ENCODE peak calls at places on chromosomes 3 and 15, in four cellular contexts. V is endothelial cell of umbilical vein, O is WTC11, Z is HepG2. U is an unnamed sample.

GRCh38 chr3:187750513-187751123 is 5.3 kb upstream of the BCL6 start:
- DNase-seq in V (no peak), O (no peak), Z (peak; percentile 80), U (no peak)

GRCh38 chr15:70142322-70143191 is 44.8 kb upstream of the TLE3 start:
- DNase-seq in V (peak; percentile 75), O (no peak), Z (no peak), U (peak; percentile 27)

GRCh38 chr15:95919460-95919859 is 411.0 kb upstream of the NR2F2 start:
- DNase-seq in V (no peak), O (no peak), Z (no peak), U (peak; percentile 5)

GRCh38 chr15:84810073-84810840 is 6.9 kb upstream of the ALPK3 start:
- DNase-seq in V (no peak), O (no peak), Z (no peak), U (no peak)

GRCh38 chr3:58143417-58144055 is 67.2 kb downstream of the DNASE1L3 start:
- DNase-seq in V (no peak), O (no peak), Z (peak; percentile 35), U (no peak)

GRCh38 chr3:140948460-140949249 is 7.0 kb downstream of the SLC25A36 start:
- DNase-seq in V (no peak), O (no peak), Z (no peak), U (no peak)

GRCh38 chr3:116085456-116085855 is 359.8 kb downstream of the LSAMP start:
- DNase-seq in V (no peak), O (no peak), Z (no peak), U (no peak)

GRCh38 chr3:86982883-86983282 is 8.1 kb downstream of the VGLL3 start:
- DNase-seq in V (no peak), O (no peak), Z (no peak), U (no peak)

GRCh38 chr3:126483321-126483761 is 7.7 kb upstream of the ZXDC start:
- DNase-seq in V (no peak), O (no peak), Z (no peak), U (no peak)

GRCh38 chr3:100295089-100295488 is 34.3 kb downstream of the TBC1D23 start:
- DNase-seq in V (no peak), O (no peak), Z (no peak), U (no peak)

GRCh38 chr3:127074900-127075360 is 92.0 kb downstream of the PLXNA1 start:
- DNase-seq in V (no peak), O (peak; percentile 26), Z (no peak), U (no peak)

GRCh38 chr15:77098572-77098971 is 27.7 kb upstream of the TSPAN3 start:
- DNase-seq in V (no peak), O (no peak), Z (no peak), U (no peak)

GRCh38 chr3:79968418-79968817 is 200.6 kb upstream of the ROBO1 start:
- DNase-seq in V (no peak), O (no peak), Z (no peak), U (no peak)

GRCh38 chr3:186760141-186760813 is 23.1 kb upstream of the EIF4A2 start:
- DNase-seq in V (no peak), O (no peak), Z (peak; percentile 46), U (no peak)

GRCh38 chr3:37630441-37630840 is 231.2 kb upstream of the CTDSPL start:
- DNase-seq in V (no peak), O (no peak), Z (no peak), U (no peak)

GRCh38 chr15:36251450-36251849 is 328.0 kb upstream of the CDIN1 start:
- DNase-seq in V (no peak), O (no peak), Z (no peak), U (no peak)

GRCh38 chr3:187931111-187931510 is 185.8 kb upstream of the BCL6 start:
- DNase-seq in V (no peak), O (no peak), Z (no peak), U (no peak)

GRCh38 chr3:97821810-97822775 is at the start of gene CRYBG3:
- DNase-seq in V (peak; percentile 85), O (peak; percentile 79), Z (peak; percentile 53), U (peak; percentile 73)

GRCh38 chr3:134374791-134375541 is 719 bp upstream of the AMOTL2 start:
- DNase-seq in V (peak; percentile 62), O (peak; percentile 85), Z (peak; percentile 29), U (peak; percentile 82)

GRCh38 chr15:73936181-73936580 is 9.9 kb downstream of the LOXL1 start:
- DNase-seq in V (no peak), O (no peak), Z (no peak), U (no peak)

GRCh38 chr3:140711719-140712086 is 33.8 kb downstream of the TRIM42 start:
- DNase-seq in V (no peak), O (no peak), Z (no peak), U (no peak)

GRCh38 chr3:31945738-31946052 is 35.4 kb downstream of the OSBPL10 start:
- DNase-seq in V (no peak), O (no peak), Z (no peak), U (no peak)

GRCh38 chr3:100518983-100519382 is 26.6 kb downstream of the TMEM45A start:
- DNase-seq in V (no peak), O (no peak), Z (no peak), U (no peak)

GRCh38 chr3:15427981-15428380 is 583 bp downstream of the EAF1 start:
- DNase-seq in V (no peak), O (no peak), Z (peak; percentile 35), U (no peak)

GRCh38 chr3:135452881-135453280 is 512.6 kb upstream of the PPP2R3A start:
- DNase-seq in V (no peak), O (peak; percentile 17), Z (no peak), U (no peak)

GRCh38 chr15:88803241-88803919 is at the start of gene ACAN:
- DNase-seq in V (no peak), O (peak; percentile 62), Z (no peak), U (no peak)

DNA sequence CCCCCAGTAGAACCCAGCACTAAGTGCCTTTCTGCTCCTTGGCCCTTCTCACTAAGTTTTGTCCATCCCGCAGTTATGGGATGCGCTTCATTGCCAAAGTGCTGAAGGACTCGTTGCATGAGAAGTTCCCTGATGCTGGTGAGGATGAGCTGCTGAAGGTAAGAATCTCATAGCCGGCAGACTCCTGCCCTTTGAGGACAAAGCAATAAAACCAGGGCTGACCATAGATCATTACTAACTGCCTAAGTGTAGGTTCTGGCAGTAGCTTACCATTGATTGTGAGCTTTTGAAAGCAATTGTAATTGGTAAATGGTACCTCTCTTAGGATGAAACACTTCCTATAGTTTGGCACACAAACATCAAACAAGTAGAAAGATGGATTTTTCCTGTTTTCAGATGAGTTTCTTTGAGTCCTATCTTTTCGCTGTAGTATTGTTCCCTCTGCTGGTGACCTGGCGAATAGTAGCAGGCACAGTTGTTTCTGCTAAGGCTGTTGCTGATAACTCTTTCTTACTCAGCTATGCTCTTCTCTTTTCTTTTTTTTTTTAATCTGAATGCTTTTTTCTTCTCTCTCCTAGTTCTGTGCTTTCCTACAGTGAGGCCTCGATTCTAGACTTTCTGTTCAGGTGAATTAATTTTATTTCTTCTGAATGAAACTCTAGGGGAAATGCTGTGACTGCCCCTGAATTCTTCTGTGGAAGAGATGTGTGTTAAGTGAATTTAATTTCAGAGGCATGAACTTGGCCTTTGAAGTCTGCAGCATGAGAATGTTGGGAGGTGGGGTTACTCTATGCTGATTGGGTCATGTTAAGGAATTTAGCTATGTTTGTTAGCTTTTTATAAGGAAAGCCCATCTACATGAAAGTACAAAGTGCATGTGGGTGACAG is 47.4 kb upstream of the CRTC3 start:
- DNase-seq in V (peak; percentile 78), O (peak; percentile 60), Z (peak; percentile 80), U (peak; percentile 35)
- TF ChIP-seq JUN in V (no peak), O (no peak), Z (no peak), U (no peak)

DNA sequence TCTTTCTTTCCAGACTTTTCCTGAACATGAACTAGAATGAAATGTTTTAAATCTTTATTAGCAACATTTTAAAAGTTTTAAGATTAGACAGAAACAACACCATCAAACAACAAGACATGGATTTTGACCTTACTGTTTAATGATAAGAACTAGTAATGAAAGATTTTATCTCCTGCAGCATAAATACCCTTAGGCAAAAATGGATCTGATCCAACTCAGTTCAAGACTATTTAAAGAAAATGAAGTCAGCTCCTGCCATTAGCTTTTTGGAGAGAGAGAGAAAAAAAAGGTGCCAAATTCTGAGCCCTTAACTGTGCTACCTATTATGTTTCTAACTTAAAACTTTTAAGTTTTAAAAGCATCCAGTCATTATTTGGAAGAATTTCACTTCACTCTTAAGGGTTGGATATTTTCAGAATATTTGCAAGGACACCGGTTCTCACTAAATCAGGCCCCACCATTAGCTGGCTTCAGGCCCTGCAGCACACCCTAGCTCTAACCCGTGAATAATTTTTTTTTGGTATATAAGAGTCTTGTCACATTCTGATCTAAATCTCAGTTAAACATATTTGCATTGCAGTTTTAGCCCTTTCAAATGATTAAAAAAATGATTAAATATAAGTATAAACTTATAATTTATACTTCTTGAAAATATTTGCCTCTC is 60.0 kb downstream of the NR1I2 start:
- DNase-seq in V (no peak), O (no peak), Z (no peak), U (no peak)
- TF ChIP-seq JUN in V (no peak), O (no peak), Z (no peak), U (no peak)

GRCh38 chr15:78407889-78408640 is 30.0 kb upstream of the IREB2 start:
- DNase-seq in V (no peak), O (no peak), Z (no peak), U (no peak)
- TF ChIP-seq JUN in V (no peak), O (no peak), Z (no peak), U (no peak)

GRCh38 chr3:123818324-123818920 is 65.7 kb downstream of the MYLK start:
- DNase-seq in V (no peak), O (no peak), Z (no peak), U (no peak)
- TF ChIP-seq JUN in V (no peak), O (no peak), Z (no peak), U (no peak)

DNA sequence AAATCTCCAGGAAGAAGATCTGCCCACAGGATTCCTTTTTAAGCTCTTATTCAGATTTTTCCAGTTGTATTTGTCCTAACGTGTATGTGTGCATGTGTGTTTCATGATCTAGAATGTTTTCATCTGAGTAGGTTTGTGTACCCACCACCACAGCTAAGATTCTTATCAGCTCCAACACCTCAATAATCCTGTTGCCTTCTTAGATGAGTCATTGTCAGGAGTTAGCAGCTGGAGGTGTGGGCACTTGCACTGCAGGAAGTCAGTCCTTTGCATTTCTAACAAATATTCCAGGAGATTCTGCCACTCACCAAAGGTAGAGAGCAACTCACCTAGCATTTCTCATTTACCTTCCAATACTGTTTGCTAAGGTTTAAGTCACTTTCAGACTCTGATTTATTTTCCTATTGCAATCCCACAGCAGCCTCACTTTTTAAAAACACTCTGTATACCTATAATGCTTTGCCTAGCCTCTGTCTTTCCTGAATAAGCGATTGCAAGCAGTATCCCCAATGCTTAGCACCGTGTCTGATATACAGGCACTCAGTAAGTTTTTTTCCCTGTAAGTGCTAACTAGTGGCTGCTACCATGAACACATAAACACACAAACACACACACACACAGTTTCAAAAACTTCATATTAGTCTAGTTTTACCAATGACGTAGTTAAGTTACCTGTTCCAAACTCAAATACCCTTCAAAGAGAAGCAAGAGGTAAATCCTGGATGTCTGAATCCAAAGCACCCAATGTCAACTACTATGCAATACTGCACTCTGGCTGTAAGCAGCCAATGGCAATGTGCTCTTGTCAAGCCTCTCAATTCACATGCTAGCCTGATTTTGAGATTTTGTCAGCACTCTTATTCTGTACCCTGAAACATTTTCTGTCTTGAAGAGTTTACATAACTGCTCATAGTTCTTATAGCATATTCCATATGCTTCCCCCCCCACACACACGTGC is 713.5 kb upstream of the LMCD1 start:
- DNase-seq in V (peak; percentile 37), O (no peak), Z (no peak), U (no peak)
- TF ChIP-seq JUN in V (peak; percentile 17), O (no peak), Z (no peak), U (no peak)

DNA sequence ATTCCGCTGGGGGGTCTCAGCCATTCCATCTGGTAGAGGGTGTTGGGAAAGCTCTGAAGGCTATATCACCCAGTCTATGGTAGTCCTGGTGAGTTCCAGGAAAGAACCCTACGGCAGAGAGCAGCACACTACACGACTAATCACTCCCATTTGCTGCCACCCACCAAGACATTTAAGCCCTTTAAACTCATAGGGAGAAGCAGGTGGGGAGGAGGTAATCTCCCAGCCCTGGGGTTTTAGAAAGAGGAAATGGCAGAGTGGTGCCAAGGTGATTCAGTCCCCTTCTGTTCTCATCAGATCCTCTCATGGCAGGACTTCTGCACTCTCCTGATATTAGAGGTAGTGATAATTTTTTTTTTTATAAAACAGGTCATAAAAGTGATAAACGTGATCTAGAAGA is 10.6 kb upstream of the VWA5B2 start:
- DNase-seq in V (no peak), O (no peak), Z (no peak), U (no peak)
- TF ChIP-seq JUN in V (no peak), O (no peak), Z (no peak), U (no peak)